ENCODE peak calls at places on chromosomes 3 and 15, in six cellular contexts. One of them, this sample, is unnamed.

GRCh38 chr15:20645956-20646355 is 104.4 kb upstream of the GOLGA6L6 start:
- DNase-seq in IMR-90: no peak
- DNase-seq in GM12878: peak; percentile 11
- DNase-seq in HepG2: no peak
- DNase-seq in HCT116: no peak
- DNase-seq in H1: no peak
- DNase-seq in this sample: no peak

GRCh38 chr15:33656090-33656670 is 312.1 kb upstream of the CHRM5 start:
- DNase-seq in IMR-90: no peak
- DNase-seq in GM12878: no peak
- DNase-seq in HepG2: no peak
- DNase-seq in HCT116: no peak
- DNase-seq in H1: no peak
- DNase-seq in this sample: no peak

GRCh38 chr15:94478763-94479162 is 247.4 kb downstream of the MCTP2 start:
- DNase-seq in IMR-90: no peak
- DNase-seq in GM12878: peak; percentile 1
- DNase-seq in HepG2: no peak
- DNase-seq in HCT116: no peak
- DNase-seq in H1: no peak
- DNase-seq in this sample: no peak

GRCh38 chr3:42815826-42816225 is 6.6 kb downstream of the ACKR2 start:
- DNase-seq in IMR-90: no peak
- DNase-seq in GM12878: no peak
- DNase-seq in HepG2: no peak
- DNase-seq in HCT116: no peak
- DNase-seq in H1: no peak
- DNase-seq in this sample: no peak

GRCh38 chr3:189249987-189250386 is 78.2 kb downstream of the TPRG1 start:
- DNase-seq in IMR-90: no peak
- DNase-seq in GM12878: no peak
- DNase-seq in HepG2: no peak
- DNase-seq in HCT116: no peak
- DNase-seq in H1: no peak
- DNase-seq in this sample: no peak

GRCh38 chr3:50156549-50156948 is 1.4 kb downstream of the SEMA3F start:
- DNase-seq in IMR-90: no peak
- DNase-seq in GM12878: no peak
- DNase-seq in HepG2: no peak
- DNase-seq in HCT116: no peak
- DNase-seq in H1: no peak
- DNase-seq in this sample: no peak

GRCh38 chr3:52695798-52696649 is 9.6 kb downstream of the GLT8D1 start:
- DNase-seq in IMR-90: no peak
- DNase-seq in GM12878: no peak
- DNase-seq in HepG2: no peak
- DNase-seq in HCT116: no peak
- DNase-seq in H1: no peak
- DNase-seq in this sample: no peak

GRCh38 chr3:120440762-120441161 is 10.0 kb downstream of the FSTL1 start:
- DNase-seq in IMR-90: no peak
- DNase-seq in GM12878: no peak
- DNase-seq in HepG2: no peak
- DNase-seq in HCT116: no peak
- DNase-seq in H1: no peak
- DNase-seq in this sample: no peak

GRCh38 chr15:93358171-93359036 is 269.4 kb upstream of the RGMA start:
- DNase-seq in IMR-90: no peak
- DNase-seq in GM12878: no peak
- DNase-seq in HepG2: no peak
- DNase-seq in HCT116: no peak
- DNase-seq in H1: no peak
- DNase-seq in this sample: no peak

GRCh38 chr15:35399901-35400300 is 146.1 kb downstream of the DPH6 start:
- DNase-seq in IMR-90: no peak
- DNase-seq in GM12878: no peak
- DNase-seq in HepG2: no peak
- DNase-seq in HCT116: no peak
- DNase-seq in H1: no peak
- DNase-seq in this sample: no peak

GRCh38 chr15:61128343-61128742 is 100.8 kb downstream of the RORA start:
- DNase-seq in IMR-90: no peak
- DNase-seq in GM12878: no peak
- DNase-seq in HepG2: no peak
- DNase-seq in HCT116: no peak
- DNase-seq in H1: no peak
- DNase-seq in this sample: no peak

GRCh38 chr3:184659797-184660301 is 52.0 kb downstream of the MAGEF1 start:
- DNase-seq in IMR-90: no peak
- DNase-seq in GM12878: no peak
- DNase-seq in HepG2: peak; percentile 47
- DNase-seq in HCT116: no peak
- DNase-seq in H1: no peak
- DNase-seq in this sample: no peak

GRCh38 chr3:46989146-46989810 is 9.8 kb downstream of the NBEAL2 start:
- DNase-seq in IMR-90: no peak
- DNase-seq in GM12878: no peak
- DNase-seq in HepG2: no peak
- DNase-seq in HCT116: no peak
- DNase-seq in H1: no peak
- DNase-seq in this sample: no peak

GRCh38 chr3:192957441-192957951 is 39.8 kb upstream of the MB21D2 start:
- DNase-seq in IMR-90: peak; percentile 94
- DNase-seq in GM12878: no peak
- DNase-seq in HepG2: no peak
- DNase-seq in HCT116: no peak
- DNase-seq in H1: no peak
- DNase-seq in this sample: peak; percentile 90

GRCh38 chr3:160611141-160611540 is 45.8 kb upstream of the KPNA4 start:
- DNase-seq in IMR-90: no peak
- DNase-seq in GM12878: no peak
- DNase-seq in HepG2: no peak
- DNase-seq in HCT116: no peak
- DNase-seq in H1: no peak
- DNase-seq in this sample: no peak

GRCh38 chr15:56149071-56149470 is 94.6 kb downstream of the RFX7 start:
- DNase-seq in IMR-90: peak; percentile 33
- DNase-seq in GM12878: no peak
- DNase-seq in HepG2: no peak
- DNase-seq in HCT116: no peak
- DNase-seq in H1: no peak
- DNase-seq in this sample: no peak

GRCh38 chr3:135513106-135514063 is 452.1 kb upstream of the PPP2R3A start:
- DNase-seq in IMR-90: peak; percentile 76
- DNase-seq in GM12878: no peak
- DNase-seq in HepG2: no peak
- DNase-seq in HCT116: peak; percentile 60
- DNase-seq in H1: peak; percentile 5
- DNase-seq in this sample: no peak

GRCh38 chr3:140296796-140297352 is 361.9 kb downstream of the CLSTN2 start:
- DNase-seq in IMR-90: no peak
- DNase-seq in GM12878: no peak
- DNase-seq in HepG2: peak; percentile 9
- DNase-seq in HCT116: no peak
- DNase-seq in H1: no peak
- DNase-seq in this sample: no peak

GRCh38 chr3:9500108-9501050 is 53.2 kb downstream of the LHFPL4 start:
- DNase-seq in IMR-90: peak; percentile 54
- DNase-seq in GM12878: no peak
- DNase-seq in HepG2: peak; percentile 28
- DNase-seq in HCT116: peak; percentile 48
- DNase-seq in H1: peak; percentile 63
- DNase-seq in this sample: peak; percentile 52

GRCh38 chr3:157329541-157329940 is 107.1 kb upstream of the PTX3 start:
- DNase-seq in IMR-90: no peak
- DNase-seq in GM12878: no peak
- DNase-seq in HepG2: no peak
- DNase-seq in HCT116: no peak
- DNase-seq in H1: no peak
- DNase-seq in this sample: no peak

GRCh38 chr15:61118885-61119284 is 110.2 kb downstream of the RORA start:
- DNase-seq in IMR-90: no peak
- DNase-seq in GM12878: no peak
- DNase-seq in HepG2: no peak
- DNase-seq in HCT116: no peak
- DNase-seq in H1: peak; percentile 21
- DNase-seq in this sample: no peak

DNA sequence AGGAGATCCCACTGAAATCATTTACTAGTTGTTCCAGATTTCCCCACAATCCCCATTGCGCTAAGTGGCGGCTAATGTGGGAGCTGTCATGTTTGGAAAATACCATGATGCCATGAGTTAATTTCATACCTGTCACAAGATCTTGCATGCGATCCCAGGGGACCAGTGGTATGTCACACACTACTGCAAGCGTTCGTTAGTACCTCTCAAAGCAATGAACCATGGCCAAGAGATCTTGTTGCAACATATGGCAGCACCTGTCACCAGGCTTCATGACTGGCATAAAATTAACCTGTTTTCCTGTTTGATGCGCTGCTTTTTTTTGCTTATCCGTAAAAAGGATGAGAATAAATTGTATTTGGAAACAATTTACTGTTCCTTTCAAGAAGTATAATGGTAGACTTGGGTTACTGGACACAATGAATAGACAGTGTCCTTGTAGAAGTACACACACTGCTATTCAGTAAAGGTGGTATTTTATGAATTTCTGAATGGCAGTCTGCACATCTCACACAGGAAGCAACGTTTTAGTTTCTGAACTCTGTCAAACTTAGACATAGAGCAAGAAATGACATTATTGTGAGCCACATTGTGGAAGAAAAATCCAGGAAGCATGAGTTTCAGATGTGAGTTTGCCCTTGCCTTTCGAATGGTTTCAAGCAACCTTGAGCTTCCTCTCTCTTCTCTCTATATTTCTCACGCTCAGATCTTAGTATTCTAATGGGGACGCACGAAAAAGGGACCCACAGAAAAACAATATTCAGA is 81.9 kb downstream of the CHL1 start:
- DNase-seq in IMR-90: no peak
- DNase-seq in GM12878: peak; percentile 89
- DNase-seq in HepG2: no peak
- DNase-seq in HCT116: no peak
- DNase-seq in H1: no peak
- DNase-seq in this sample: no peak
- H2AFZ ChIP-seq in IMR-90: no peak overlapping the region
- H2AFZ ChIP-seq in GM12878: no peak overlapping the region
- H2AFZ ChIP-seq in HepG2: no peak overlapping the region
- H2AFZ ChIP-seq in HCT116: no peak overlapping the region
- H2AFZ ChIP-seq in H1: no peak overlapping the region
- H2AFZ ChIP-seq in this sample: no peak overlapping the region

GRCh38 chr3:66427352-66427751 is 73.5 kb downstream of the LRIG1 start:
- DNase-seq in IMR-90: no peak
- DNase-seq in GM12878: no peak
- DNase-seq in HepG2: no peak
- DNase-seq in HCT116: no peak
- DNase-seq in H1: no peak
- DNase-seq in this sample: no peak

GRCh38 chr3:66425566-66425965 is 75.3 kb downstream of the LRIG1 start:
- DNase-seq in IMR-90: no peak
- DNase-seq in GM12878: no peak
- DNase-seq in HepG2: no peak
- DNase-seq in HCT116: no peak
- DNase-seq in H1: no peak
- DNase-seq in this sample: no peak

GRCh38 chr3:66427951-66428350 is 72.9 kb downstream of the LRIG1 start:
- DNase-seq in IMR-90: no peak
- DNase-seq in GM12878: no peak
- DNase-seq in HepG2: no peak
- DNase-seq in HCT116: no peak
- DNase-seq in H1: no peak
- DNase-seq in this sample: no peak

GRCh38 chr3:66425032-66425431 is 75.8 kb downstream of the LRIG1 start:
- DNase-seq in IMR-90: no peak
- DNase-seq in GM12878: no peak
- DNase-seq in HepG2: no peak
- DNase-seq in HCT116: no peak
- DNase-seq in H1: no peak
- DNase-seq in this sample: no peak

DNA sequence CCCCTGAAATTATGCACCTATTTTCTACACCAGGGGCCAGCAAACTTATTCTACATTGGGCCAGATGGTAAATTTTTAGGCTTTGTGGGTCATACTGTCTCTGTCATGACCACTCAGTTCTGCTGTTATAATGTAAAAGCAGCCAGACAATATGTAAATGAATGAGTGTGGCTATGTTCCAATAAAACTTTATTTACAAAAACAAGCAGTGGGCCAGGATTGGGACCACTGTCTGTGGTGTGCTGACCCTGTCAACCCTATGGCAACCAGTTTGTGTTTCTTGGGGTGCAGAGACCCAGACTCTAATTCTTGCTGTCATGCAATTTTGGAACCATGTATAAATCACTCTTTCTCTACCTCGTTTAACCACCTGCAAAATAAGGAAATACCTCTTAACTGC is 74.7 kb downstream of the LRIG1 start:
- DNase-seq in IMR-90: no peak
- DNase-seq in GM12878: no peak
- DNase-seq in HepG2: no peak
- DNase-seq in HCT116: no peak
- DNase-seq in H1: no peak
- DNase-seq in this sample: no peak
- H3K9me3 ChIP-seq in IMR-90: peaks cover 5% of the 10 kb centered on the region
- H3K9me3 ChIP-seq in GM12878: peaks cover 5% of the 10 kb centered on the region
- H3K9me3 ChIP-seq in HepG2: peaks cover 16% of the 10 kb centered on the region
- H3K9me3 ChIP-seq in HCT116: no peaks in the 10 kb centered on the region
- H3K9me3 ChIP-seq in H1: peaks cover 26% of the 10 kb centered on the region
- H3K9me3 ChIP-seq in this sample: peaks cover 2% of the 10 kb centered on the region

DNA sequence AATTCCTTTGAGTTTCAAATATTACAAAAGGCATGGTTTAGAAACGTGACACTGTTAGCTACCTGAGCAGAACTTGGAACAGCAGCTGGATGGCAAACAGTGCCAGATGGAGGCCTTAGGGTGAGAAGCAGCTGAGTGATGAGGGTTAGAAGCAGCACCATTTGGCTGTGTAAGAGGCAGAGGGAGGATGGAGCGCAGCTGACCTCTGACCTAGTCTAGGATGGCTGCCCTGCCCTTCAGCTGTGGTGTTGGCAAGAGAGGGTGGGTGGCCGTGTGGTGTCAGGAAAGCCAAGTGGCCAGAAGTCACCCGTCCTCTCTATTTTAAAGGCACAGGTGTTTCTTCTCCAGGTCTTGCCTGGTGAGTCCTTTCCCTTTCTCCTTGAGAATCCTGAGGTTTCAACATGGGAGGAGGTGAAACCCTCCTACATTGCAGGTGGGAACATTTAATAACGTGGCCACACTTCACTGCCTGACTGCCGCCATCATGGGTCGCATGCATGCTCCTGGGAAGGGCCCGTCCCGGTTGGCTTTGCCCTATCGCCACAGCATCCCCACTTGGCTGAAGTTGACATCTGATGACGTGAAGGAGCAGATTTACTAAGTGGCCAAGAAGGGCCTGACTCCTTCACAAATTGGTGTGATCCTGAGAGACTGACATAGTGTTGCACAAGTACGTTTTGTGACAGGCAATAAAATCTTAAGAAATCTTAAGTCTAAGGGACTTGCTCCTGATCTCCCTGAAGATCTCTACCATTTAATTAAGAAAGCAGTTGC is 17.6 kb downstream of the BCL2L10 start:
- DNase-seq in IMR-90: no peak
- DNase-seq in GM12878: no peak
- DNase-seq in HepG2: no peak
- DNase-seq in HCT116: no peak
- DNase-seq in H1: no peak
- DNase-seq in this sample: no peak
- TF ChIP-seq POLR2A in IMR-90: no peak
- TF ChIP-seq POLR2A in GM12878: no peak
- TF ChIP-seq POLR2A in HepG2: no peak
- TF ChIP-seq POLR2A in HCT116: no peak
- TF ChIP-seq POLR2A in H1: no peak
- TF ChIP-seq POLR2A in this sample: no peak

GRCh38 chr3:151538706-151539403 is 78.0 kb upstream of the IGSF10 start:
- DNase-seq in IMR-90: peak; percentile 30
- DNase-seq in GM12878: no peak
- DNase-seq in HepG2: no peak
- DNase-seq in HCT116: no peak
- DNase-seq in H1: no peak
- DNase-seq in this sample: no peak
- H2AFZ ChIP-seq in IMR-90: peak overlapping the region; percentile 60
- H2AFZ ChIP-seq in GM12878: no peak overlapping the region
- H2AFZ ChIP-seq in HepG2: no peak overlapping the region
- H2AFZ ChIP-seq in HCT116: no peak overlapping the region
- H2AFZ ChIP-seq in H1: peak overlapping the region; percentile 98
- H2AFZ ChIP-seq in this sample: no peak overlapping the region